ENCODE peak calls at places on chromosomes 2 and 18, in seven cellular contexts. One of them, this sample, is unnamed.

GRCh38 chr2:205947621-205948495 is 138.1 kb downstream of the INO80D start:
- DNase-seq in germinal center: peak; percentile 56
- DNase-seq in NCI-H2029: peak; percentile 16
- DNase-seq in cardiac fibroblast: peak; percentile 87
- DNase-seq in Panc1: no peak
- DNase-seq in activated CD4-positive, alpha-beta T cell treated with anti-CD3 and anti-CD28 coated beads for 4 hours: peak; percentile 31
- DNase-seq in RCC 7860: peak; percentile 24
- DNase-seq in this sample: peak; percentile 48

GRCh38 chr2:221767106-221767878 is 195.2 kb upstream of the EPHA4 start:
- DNase-seq in germinal center: no peak
- DNase-seq in NCI-H2029: no peak
- DNase-seq in cardiac fibroblast: peak; percentile 14
- DNase-seq in Panc1: no peak
- DNase-seq in activated CD4-positive, alpha-beta T cell treated with anti-CD3 and anti-CD28 coated beads for 4 hours: no peak
- DNase-seq in RCC 7860: no peak
- DNase-seq in this sample: no peak

GRCh38 chr2:211216221-211216620 is 659.8 kb downstream of the CPS1 start:
- DNase-seq in germinal center: no peak
- DNase-seq in NCI-H2029: no peak
- DNase-seq in cardiac fibroblast: peak; percentile 1
- DNase-seq in Panc1: no peak
- DNase-seq in activated CD4-positive, alpha-beta T cell treated with anti-CD3 and anti-CD28 coated beads for 4 hours: no peak
- DNase-seq in RCC 7860: no peak
- DNase-seq in this sample: no peak

GRCh38 chr18:79784965-79785770 is 12.6 kb upstream of the KCNG2 start:
- DNase-seq in germinal center: no peak
- DNase-seq in NCI-H2029: no peak
- DNase-seq in cardiac fibroblast: peak; percentile 53
- DNase-seq in Panc1: no peak
- DNase-seq in activated CD4-positive, alpha-beta T cell treated with anti-CD3 and anti-CD28 coated beads for 4 hours: no peak
- DNase-seq in RCC 7860: peak; percentile 41
- DNase-seq in this sample: no peak

GRCh38 chr2:72780483-72780882 is 45.4 kb downstream of the EXOC6B start:
- DNase-seq in germinal center: no peak
- DNase-seq in NCI-H2029: peak; percentile 52
- DNase-seq in cardiac fibroblast: peak; percentile 91
- DNase-seq in Panc1: no peak
- DNase-seq in activated CD4-positive, alpha-beta T cell treated with anti-CD3 and anti-CD28 coated beads for 4 hours: no peak
- DNase-seq in RCC 7860: no peak
- DNase-seq in this sample: no peak

GRCh38 chr2:8203354-8203753 is 478.5 kb upstream of the ID2 start:
- DNase-seq in germinal center: no peak
- DNase-seq in NCI-H2029: no peak
- DNase-seq in cardiac fibroblast: peak; percentile 31
- DNase-seq in Panc1: no peak
- DNase-seq in activated CD4-positive, alpha-beta T cell treated with anti-CD3 and anti-CD28 coated beads for 4 hours: no peak
- DNase-seq in RCC 7860: no peak
- DNase-seq in this sample: no peak

GRCh38 chr2:71961289-71962027 is 186.2 kb downstream of the CYP26B1 start:
- DNase-seq in germinal center: no peak
- DNase-seq in NCI-H2029: no peak
- DNase-seq in cardiac fibroblast: no peak
- DNase-seq in Panc1: no peak
- DNase-seq in activated CD4-positive, alpha-beta T cell treated with anti-CD3 and anti-CD28 coated beads for 4 hours: no peak
- DNase-seq in RCC 7860: no peak
- DNase-seq in this sample: no peak

GRCh38 chr2:238132463-238133450 is 5.7 kb upstream of the KLHL30 start:
- DNase-seq in germinal center: no peak
- DNase-seq in NCI-H2029: no peak
- DNase-seq in cardiac fibroblast: no peak
- DNase-seq in Panc1: no peak
- DNase-seq in activated CD4-positive, alpha-beta T cell treated with anti-CD3 and anti-CD28 coated beads for 4 hours: no peak
- DNase-seq in RCC 7860: no peak
- DNase-seq in this sample: no peak

GRCh38 chr2:120175000-120175581 is 48.1 kb downstream of the TMEM185B start:
- DNase-seq in germinal center: peak; percentile 59
- DNase-seq in NCI-H2029: peak; percentile 34
- DNase-seq in cardiac fibroblast: peak; percentile 81
- DNase-seq in Panc1: peak; percentile 25
- DNase-seq in activated CD4-positive, alpha-beta T cell treated with anti-CD3 and anti-CD28 coated beads for 4 hours: no peak
- DNase-seq in RCC 7860: peak; percentile 58
- DNase-seq in this sample: peak; percentile 37

GRCh38 chr2:136019825-136020224 is 34.4 kb upstream of the DARS1 start:
- DNase-seq in germinal center: no peak
- DNase-seq in NCI-H2029: no peak
- DNase-seq in cardiac fibroblast: no peak
- DNase-seq in Panc1: no peak
- DNase-seq in activated CD4-positive, alpha-beta T cell treated with anti-CD3 and anti-CD28 coated beads for 4 hours: no peak
- DNase-seq in RCC 7860: no peak
- DNase-seq in this sample: no peak

GRCh38 chr2:234437642-234438321 is 59.1 kb downstream of the ARL4C start:
- DNase-seq in germinal center: no peak
- DNase-seq in NCI-H2029: peak; percentile 87
- DNase-seq in cardiac fibroblast: no peak
- DNase-seq in Panc1: no peak
- DNase-seq in activated CD4-positive, alpha-beta T cell treated with anti-CD3 and anti-CD28 coated beads for 4 hours: no peak
- DNase-seq in RCC 7860: no peak
- DNase-seq in this sample: no peak

GRCh38 chr2:231513746-231514224 is 16.5 kb downstream of the NMUR1 start:
- DNase-seq in germinal center: no peak
- DNase-seq in NCI-H2029: no peak
- DNase-seq in cardiac fibroblast: no peak
- DNase-seq in Panc1: no peak
- DNase-seq in activated CD4-positive, alpha-beta T cell treated with anti-CD3 and anti-CD28 coated beads for 4 hours: no peak
- DNase-seq in RCC 7860: no peak
- DNase-seq in this sample: no peak

GRCh38 chr2:159907914-159908313 is 109.9 kb upstream of the CD302 start:
- DNase-seq in germinal center: no peak
- DNase-seq in NCI-H2029: peak; percentile 47
- DNase-seq in cardiac fibroblast: no peak
- DNase-seq in Panc1: no peak
- DNase-seq in activated CD4-positive, alpha-beta T cell treated with anti-CD3 and anti-CD28 coated beads for 4 hours: no peak
- DNase-seq in RCC 7860: no peak
- DNase-seq in this sample: peak; percentile 21

GRCh38 chr2:225458431-225459117 is 59.1 kb downstream of the NYAP2 start:
- DNase-seq in germinal center: no peak
- DNase-seq in NCI-H2029: no peak
- DNase-seq in cardiac fibroblast: no peak
- DNase-seq in Panc1: no peak
- DNase-seq in activated CD4-positive, alpha-beta T cell treated with anti-CD3 and anti-CD28 coated beads for 4 hours: no peak
- DNase-seq in RCC 7860: no peak
- DNase-seq in this sample: no peak

GRCh38 chr18:45527891-45528290 is 87.4 kb upstream of the SLC14A2 start:
- DNase-seq in germinal center: no peak
- DNase-seq in NCI-H2029: no peak
- DNase-seq in cardiac fibroblast: no peak
- DNase-seq in Panc1: no peak
- DNase-seq in activated CD4-positive, alpha-beta T cell treated with anti-CD3 and anti-CD28 coated beads for 4 hours: no peak
- DNase-seq in RCC 7860: no peak
- DNase-seq in this sample: no peak